ENCODE peak calls at places on chromosomes 3 and 15, in five cellular contexts. J is pancreas, D is WERI-Rb-1, C is testis, T is mesendoderm. W is an unnamed sample. For H3K27me3 and H3K36me3, the result is how much of the 10 kb centered on the place peaks cover.

GRCh38 chr3:194270627-194271458 is 80.3 kb downstream of the CPN2 start:
- DNase-seq in C (peak), T (peak), D (no peak), J (peak), W (peak)

GRCh38 chr3:140447136-140447535 is 230.7 kb upstream of the TRIM42 start:
- DNase-seq in T (no peak), J (no peak), D (no peak), C (peak), W (no peak)

GRCh38 chr3:185837409-185837808 is 12.6 kb upstream of the IGF2BP2 start:
- DNase-seq in D (no peak), T (no peak), C (no peak), J (no peak), W (no peak)

GRCh38 chr15:91627473-91628309 is 225.8 kb upstream of the SLCO3A1 start:
- DNase-seq in J (peak), D (no peak), C (peak), T (peak), W (peak)

GRCh38 chr15:92623435-92623834 is 32.1 kb downstream of the FAM174B start:
- DNase-seq in J (peak), C (no peak), T (no peak), D (peak), W (no peak)

GRCh38 chr15:91782221-91782620 is 71.3 kb upstream of the SLCO3A1 start:
- DNase-seq in D (no peak), T (no peak), C (no peak), J (no peak), W (no peak)

GRCh38 chr3:32886296-32886695 is 65.1 kb upstream of the CCR4 start:
- DNase-seq in D (no peak), C (no peak), T (no peak), J (no peak), W (no peak)

GRCh38 chr15:31474059-31474868 is 147.6 kb downstream of the KLF13 start:
- DNase-seq in J (no peak), C (no peak), D (no peak), T (no peak), W (no peak)

GRCh38 chr3:14117468-14118399 is 6.9 kb downstream of the CHCHD4 start:
- DNase-seq in D (no peak), J (no peak), C (peak), T (no peak), W (no peak)

GRCh38 chr3:4261411-4261810 is 41.8 kb upstream of the SETMAR start:
- DNase-seq in J (no peak), D (peak), T (no peak), C (no peak), W (no peak)

GRCh38 chr15:98668566-98669308 is 20.4 kb downstream of the IGF1R start:
- DNase-seq in J (no peak), T (no peak), C (peak), D (peak), W (no peak)

GRCh38 chr3:42036483-42036823 is 54.7 kb upstream of the TRAK1 start:
- DNase-seq in T (peak), D (no peak), C (peak), J (no peak), W (no peak)

GRCh38 chr15:24772256-24772655 is 96.7 kb downstream of the NPAP1 start:
- DNase-seq in T (peak), C (no peak), J (no peak), D (no peak), W (peak)

GRCh38 chr3:64074091-64074490 is 50.8 kb upstream of the PSMD6 start:
- DNase-seq in D (no peak), T (no peak), C (no peak), J (no peak), W (no peak)

GRCh38 chr3:138688871-138689299 is 80.3 kb downstream of the FAIM start:
- DNase-seq in C (no peak), T (no peak), D (no peak), J (no peak), W (no peak)

GRCh38 chr3:108608750-108609149 is 19.2 kb downstream of the DZIP3 start:
- DNase-seq in T (peak), J (no peak), C (no peak), D (no peak), W (peak)

GRCh38 chr3:126544596-126545281 is 14.0 kb downstream of the C3orf22 start:
- DNase-seq in C (peak), J (peak), T (no peak), D (peak), W (peak)

GRCh38 chr3:171163724-171164465 is 137.4 kb upstream of the SLC2A2 start:
- DNase-seq in D (no peak), J (no peak), C (no peak), T (no peak), W (no peak)

GRCh38 chr15:35306361-35306981 is 221.4 kb upstream of the NANOGP8 start:
- DNase-seq in J (no peak), C (no peak), T (peak), D (no peak), W (no peak)

GRCh38 chr15:70017025-70017424 is 80.7 kb downstream of the TLE3 start:
- DNase-seq in C (no peak), D (no peak), T (no peak), J (no peak), W (no peak)

GRCh38 chr3:33111581-33111980 is 2.2 kb upstream of the CRTAP start:
- DNase-seq in D (no peak), C (no peak), J (no peak), T (no peak), W (no peak)

GRCh38 chr3:46266598-46266997 is 24.3 kb downstream of the CCR3 start:
- DNase-seq in J (no peak), C (no peak), D (no peak), T (no peak), W (no peak)

GRCh38 chr3:109642042-109642441 is 304.7 kb upstream of the DPPA4 start:
- DNase-seq in J (no peak), C (no peak), T (no peak), D (no peak), W (no peak)

DNA sequence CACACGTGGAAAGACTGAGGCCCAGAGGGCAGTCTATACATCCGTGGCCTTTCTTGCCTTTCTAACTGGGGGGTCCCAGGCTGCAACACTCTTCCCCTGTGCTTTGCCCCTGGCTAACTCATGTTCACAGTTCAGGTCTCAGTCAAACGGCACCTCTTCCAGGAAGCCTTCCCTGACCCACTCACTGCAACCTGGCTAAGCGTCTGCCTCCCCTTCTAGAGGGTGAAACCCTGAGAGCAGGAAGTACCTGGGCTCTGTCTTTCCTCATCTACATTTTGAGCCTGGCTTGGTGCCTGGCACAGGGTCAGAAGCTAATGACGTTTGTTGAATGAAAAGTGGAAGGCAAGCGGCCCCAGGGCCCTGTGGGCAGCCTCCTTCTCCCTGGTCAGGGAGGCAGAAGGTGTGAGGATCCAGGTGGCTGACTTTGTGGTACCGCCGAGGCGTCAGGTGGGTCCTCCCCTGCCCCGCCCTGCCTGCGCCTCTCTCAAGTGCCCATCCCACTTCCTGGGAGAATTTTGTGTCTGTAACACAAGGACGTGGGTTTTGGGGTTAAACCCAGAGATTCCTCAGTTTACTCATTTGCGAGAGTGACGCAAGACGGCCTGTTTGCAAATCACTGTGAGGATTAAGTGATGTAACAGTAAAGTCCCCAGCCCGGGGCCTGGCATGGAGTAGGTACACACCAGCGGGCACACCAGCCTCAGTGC is 32.1 kb downstream of the DNASE1L3 start:
- DNase-seq in D (no peak), J (no peak), C (no peak), T (no peak), W (no peak)
- H3K4me3 ChIP-seq in D (no peak), J (no peak), C (no peak), T (no peak), W (no peak)

DNA sequence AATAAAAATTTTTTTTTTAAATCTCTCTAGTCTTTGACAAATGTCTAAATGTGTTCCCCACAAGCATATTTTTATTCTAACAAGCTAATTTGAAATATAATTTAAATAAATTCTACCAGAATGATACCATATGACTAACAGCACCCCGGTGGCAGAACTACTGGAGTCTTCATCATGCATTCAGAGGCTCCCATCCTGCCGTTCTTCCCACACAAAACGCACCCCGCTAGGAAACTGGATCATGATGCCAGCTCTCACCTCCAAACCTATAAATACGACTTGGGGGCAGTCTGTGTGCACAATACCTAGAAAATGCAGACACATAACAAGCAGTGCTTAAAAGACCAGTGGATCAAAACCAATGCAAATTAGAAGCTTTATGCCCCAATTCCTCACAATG is 8.5 kb downstream of the HOMER2 start:
- DNase-seq in J (no peak), T (no peak), C (no peak), D (no peak), W (no peak)
- H3K27me3 ChIP-seq in J (under half), T (under half), C (under half), D (under half), W (under half)

GRCh38 chr15:85646538-85647091 is 148.1 kb downstream of the KLHL25 start:
- DNase-seq in J (no peak), D (no peak), T (peak), C (no peak), W (no peak)
- H3K36me3 ChIP-seq in J (under half), D (half or more), T (under half), C (under half), W (under half)

GRCh38 chr3:71057526-71057894 is 526.0 kb downstream of the FOXP1 start:
- DNase-seq in J (no peak), T (no peak), C (no peak), D (no peak), W (no peak)
- H3K4me3 ChIP-seq in J (no peak), T (no peak), C (no peak), D (no peak), W (no peak)

GRCh38 chr15:96362759-96363678 is 32.5 kb downstream of the NR2F2 start:
- DNase-seq in T (peak), C (no peak), D (no peak), J (no peak), W (peak)

GRCh38 chr15:96359772-96360498 is 29.4 kb downstream of the NR2F2 start:
- DNase-seq in D (no peak), T (peak), J (no peak), C (no peak), W (peak)

GRCh38 chr15:96362001-96362758 is 31.7 kb downstream of the NR2F2 start:
- DNase-seq in J (no peak), C (no peak), D (no peak), T (no peak), W (peak)

GRCh38 chr15:96360581-96361308 is 30.2 kb downstream of the NR2F2 start:
- DNase-seq in D (no peak), T (peak), C (no peak), J (no peak), W (peak)

DNA sequence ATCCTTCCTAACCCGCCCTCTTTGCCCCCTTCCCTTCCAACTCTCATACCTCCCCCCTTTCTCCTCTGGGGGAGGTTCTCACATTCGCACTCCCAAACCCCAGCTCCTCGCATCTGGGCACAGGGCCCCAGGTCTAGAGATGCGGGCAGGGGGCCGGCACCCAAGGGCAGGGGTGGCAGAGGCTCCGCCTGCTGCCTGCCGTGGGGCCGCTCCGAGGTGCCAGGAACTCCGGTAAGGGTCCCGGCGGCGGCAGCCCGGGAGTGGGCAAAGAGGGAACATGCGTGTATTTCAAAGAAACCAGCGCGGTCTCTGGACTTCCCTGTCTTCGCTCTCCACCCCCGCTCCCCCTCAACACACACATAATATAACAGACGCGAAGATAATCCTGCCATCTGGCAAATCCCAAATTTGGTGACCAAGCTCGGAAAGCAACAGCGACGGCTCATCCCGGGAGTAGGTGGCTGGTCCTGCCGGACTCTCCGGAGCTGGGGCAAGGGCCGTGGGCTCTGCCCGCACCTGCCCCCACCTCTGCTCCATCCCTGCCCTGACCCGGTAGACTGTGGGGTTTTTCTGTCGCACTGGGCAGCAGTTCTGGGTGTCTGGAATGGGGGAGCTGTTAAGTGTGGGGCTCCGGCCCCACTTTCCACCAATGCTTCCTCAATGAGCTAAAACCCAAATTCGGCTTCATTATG is 31.0 kb downstream of the NR2F2 start:
- DNase-seq in C (no peak), T (peak), J (no peak), D (no peak), W (peak)
- H3K27me3 ChIP-seq in C (under half), T (half or more), J (under half), D (half or more), W (half or more)

GRCh38 chr3:183730361-183730760 is 32.8 kb downstream of the YEATS2 start:
- DNase-seq in J (no peak), D (no peak), T (no peak), C (no peak), W (no peak)
- H3K36me3 ChIP-seq in J (under half), D (half or more), T (under half), C (under half), W (under half)

GRCh38 chr3:51703776-51704510 is 2.9 kb upstream of the GRM2 start:
- DNase-seq in D (no peak), T (no peak), C (no peak), J (no peak), W (peak)
- H3K4me3 ChIP-seq in D (no peak), T (no peak), C (no peak), J (no peak), W (no peak)

GRCh38 chr3:57151021-57151449 is 14.1 kb downstream of the IL17RD start:
- DNase-seq in D (no peak), J (no peak), C (no peak), T (no peak), W (no peak)
- H3K27me3 ChIP-seq in D (under half), J (under half), C (under half), T (under half), W (under half)

GRCh38 chr3:8538904-8539303 is 37.3 kb downstream of the LMCD1 start:
- DNase-seq in T (no peak), J (no peak), C (no peak), D (no peak), W (no peak)
- H3K36me3 ChIP-seq in T (under half), J (under half), C (under half), D (under half), W (under half)

GRCh38 chr3:17025594-17026139 is 140.9 kb downstream of the PLCL2 start:
- DNase-seq in C (no peak), T (no peak), D (no peak), J (no peak), W (no peak)

GRCh38 chr3:17021614-17022013 is 136.9 kb downstream of the PLCL2 start:
- DNase-seq in T (no peak), D (no peak), C (no peak), J (no peak), W (no peak)

GRCh38 chr3:17027344-17027743 is 142.6 kb downstream of the PLCL2 start:
- DNase-seq in C (no peak), T (no peak), J (no peak), D (no peak), W (no peak)

GRCh38 chr3:17028363-17028762 is 143.6 kb downstream of the PLCL2 start:
- DNase-seq in D (no peak), C (no peak), T (no peak), J (no peak), W (no peak)

DNA sequence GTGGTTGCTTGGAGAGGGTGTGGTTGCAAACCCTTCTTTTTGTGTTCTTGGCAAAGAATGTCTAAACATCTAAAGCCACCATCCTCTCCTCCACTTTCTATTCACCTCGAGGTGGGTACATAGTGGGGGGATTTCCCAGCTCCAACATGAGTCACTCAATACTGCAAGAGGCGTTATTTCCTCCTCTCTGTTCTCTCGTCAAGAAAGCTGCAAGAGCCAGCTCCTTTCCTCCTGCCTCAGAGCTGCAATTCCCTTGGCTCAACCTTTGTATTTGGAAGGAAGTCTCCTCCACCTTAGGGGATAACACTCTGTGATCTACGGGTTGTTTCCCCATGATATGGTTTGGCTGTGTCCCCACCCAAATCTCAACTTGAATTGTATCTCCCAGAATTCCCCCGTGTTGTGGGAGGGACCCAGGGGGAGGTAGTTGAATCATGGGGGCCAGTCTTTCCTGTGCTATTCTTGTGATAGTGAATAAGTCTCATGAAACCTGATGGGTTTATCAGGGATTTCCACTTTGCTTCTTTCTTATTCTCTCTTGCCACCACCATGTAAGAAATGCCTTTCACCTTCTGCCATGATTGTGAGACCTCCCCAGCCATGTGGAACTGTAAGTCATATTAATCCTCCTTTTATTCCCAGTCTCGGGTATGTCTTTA is 138.4 kb downstream of the PLCL2 start:
- DNase-seq in T (no peak), D (no peak), J (no peak), C (no peak), W (no peak)
- H3K4me3 ChIP-seq in T (no peak), D (no peak), J (no peak), C (no peak), W (no peak)

W was measured in H7.